ENCODE peak calls at places on chromosomes 1 and 21, in nine cellular contexts. One of them, this sample, is unnamed.

GRCh38 chr1:10380594-10381275 is 18.1 kb upstream of the PGD start:
- DNase-seq in A549: peak; percentile 89
- DNase-seq in HCT116: no peak
- DNase-seq in GM23338: no peak
- DNase-seq in HepG2: peak; percentile 30
- DNase-seq in GM12878: no peak
- DNase-seq in K562: no peak
- DNase-seq in SK-N-SH: no peak
- DNase-seq in Panc1: no peak
- DNase-seq in this sample: no peak

GRCh38 chr1:100353988-100354387 is 1.7 kb downstream of the CDC14A start:
- DNase-seq in A549: peak; percentile 11
- DNase-seq in HCT116: peak; percentile 50
- DNase-seq in GM23338: peak; percentile 59
- DNase-seq in HepG2: peak; percentile 82
- DNase-seq in GM12878: no peak
- DNase-seq in K562: no peak
- DNase-seq in SK-N-SH: peak; percentile 16
- DNase-seq in Panc1: no peak
- DNase-seq in this sample: no peak

GRCh38 chr1:211549092-211549749 is 29.7 kb downstream of the SLC30A1 start:
- DNase-seq in A549: no peak
- DNase-seq in HCT116: no peak
- DNase-seq in GM23338: no peak
- DNase-seq in HepG2: no peak
- DNase-seq in GM12878: no peak
- DNase-seq in K562: no peak
- DNase-seq in SK-N-SH: no peak
- DNase-seq in Panc1: no peak
- DNase-seq in this sample: no peak

GRCh38 chr1:8910331-8910730 is 31.8 kb upstream of the ENO1 start:
- DNase-seq in A549: peak; percentile 61
- DNase-seq in HCT116: no peak
- DNase-seq in GM23338: no peak
- DNase-seq in HepG2: no peak
- DNase-seq in GM12878: no peak
- DNase-seq in K562: no peak
- DNase-seq in SK-N-SH: no peak
- DNase-seq in Panc1: no peak
- DNase-seq in this sample: no peak

GRCh38 chr1:6473974-6474814 is 8.2 kb upstream of the TNFRSF25 start:
- DNase-seq in A549: no peak
- DNase-seq in HCT116: no peak
- DNase-seq in GM23338: no peak
- DNase-seq in HepG2: no peak
- DNase-seq in GM12878: no peak
- DNase-seq in K562: no peak
- DNase-seq in SK-N-SH: no peak
- DNase-seq in Panc1: no peak
- DNase-seq in this sample: no peak

GRCh38 chr1:113396585-113396984 is 6.3 kb downstream of the MAGI3 start:
- DNase-seq in A549: peak; percentile 70
- DNase-seq in HCT116: peak; percentile 64
- DNase-seq in GM23338: no peak
- DNase-seq in HepG2: no peak
- DNase-seq in GM12878: no peak
- DNase-seq in K562: no peak
- DNase-seq in SK-N-SH: no peak
- DNase-seq in Panc1: no peak
- DNase-seq in this sample: no peak

GRCh38 chr1:23129846-23130245 is 38.8 kb downstream of the LUZP1 start:
- DNase-seq in A549: no peak
- DNase-seq in HCT116: no peak
- DNase-seq in GM23338: no peak
- DNase-seq in HepG2: no peak
- DNase-seq in GM12878: no peak
- DNase-seq in K562: no peak
- DNase-seq in SK-N-SH: no peak
- DNase-seq in Panc1: no peak
- DNase-seq in this sample: no peak

GRCh38 chr1:50529510-50529909 is 106.3 kb upstream of the DMRTA2 start:
- DNase-seq in A549: no peak
- DNase-seq in HCT116: no peak
- DNase-seq in GM23338: peak; percentile 6
- DNase-seq in HepG2: no peak
- DNase-seq in GM12878: no peak
- DNase-seq in K562: no peak
- DNase-seq in SK-N-SH: no peak
- DNase-seq in Panc1: no peak
- DNase-seq in this sample: no peak

GRCh38 chr21:35050348-35051286 is 1.5 kb upstream of the RUNX1 start:
- DNase-seq in A549: no peak
- DNase-seq in HCT116: no peak
- DNase-seq in GM23338: no peak
- DNase-seq in HepG2: no peak
- DNase-seq in GM12878: no peak
- DNase-seq in K562: no peak
- DNase-seq in SK-N-SH: no peak
- DNase-seq in Panc1: no peak
- DNase-seq in this sample: peak; percentile 29

GRCh38 chr1:226938903-226939438 is 1.1 kb upstream of the COQ8A start:
- DNase-seq in A549: peak; percentile 36
- DNase-seq in HCT116: no peak
- DNase-seq in GM23338: no peak
- DNase-seq in HepG2: peak; percentile 46
- DNase-seq in GM12878: no peak
- DNase-seq in K562: peak; percentile 78
- DNase-seq in SK-N-SH: no peak
- DNase-seq in Panc1: no peak
- DNase-seq in this sample: peak; percentile 42

GRCh38 chr1:225990705-225991464 is 8.3 kb downstream of the SDE2 start:
- DNase-seq in A549: no peak
- DNase-seq in HCT116: no peak
- DNase-seq in GM23338: no peak
- DNase-seq in HepG2: no peak
- DNase-seq in GM12878: no peak
- DNase-seq in K562: no peak
- DNase-seq in SK-N-SH: no peak
- DNase-seq in Panc1: no peak
- DNase-seq in this sample: no peak

GRCh38 chr1:195733826-195734225 is 874.4 kb downstream of the KCNT2 start:
- DNase-seq in A549: peak; percentile 36
- DNase-seq in HCT116: peak; percentile 21
- DNase-seq in GM23338: peak; percentile 73
- DNase-seq in HepG2: peak; percentile 8
- DNase-seq in GM12878: no peak
- DNase-seq in K562: peak; percentile 38
- DNase-seq in SK-N-SH: no peak
- DNase-seq in Panc1: no peak
- DNase-seq in this sample: no peak

GRCh38 chr1:112517646-112518045 is 8.9 kb downstream of the WNT2B start:
- DNase-seq in A549: no peak
- DNase-seq in HCT116: no peak
- DNase-seq in GM23338: no peak
- DNase-seq in HepG2: no peak
- DNase-seq in GM12878: no peak
- DNase-seq in K562: no peak
- DNase-seq in SK-N-SH: no peak
- DNase-seq in Panc1: no peak
- DNase-seq in this sample: no peak

GRCh38 chr1:161069201-161069685 is 448 bp downstream of the ARHGAP30 start:
- DNase-seq in A549: no peak
- DNase-seq in HCT116: no peak
- DNase-seq in GM23338: no peak
- DNase-seq in HepG2: no peak
- DNase-seq in GM12878: no peak
- DNase-seq in K562: no peak
- DNase-seq in SK-N-SH: no peak
- DNase-seq in Panc1: no peak
- DNase-seq in this sample: no peak
- H3K4me3 ChIP-seq in A549: no peak overlapping the region
- H3K4me3 ChIP-seq in HCT116: no peak overlapping the region
- H3K4me3 ChIP-seq in GM23338: no peak overlapping the region
- H3K4me3 ChIP-seq in HepG2: no peak overlapping the region
- H3K4me3 ChIP-seq in GM12878: peak overlapping the region; percentile 94
- H3K4me3 ChIP-seq in K562: no peak overlapping the region
- H3K4me3 ChIP-seq in SK-N-SH: no peak overlapping the region
- H3K4me3 ChIP-seq in Panc1: no peak overlapping the region
- H3K4me3 ChIP-seq in this sample: peak overlapping the region; percentile 58

GRCh38 chr1:162709870-162710269 is 77.6 kb downstream of the DDR2 start:
- DNase-seq in A549: no peak
- DNase-seq in HCT116: no peak
- DNase-seq in GM23338: no peak
- DNase-seq in HepG2: no peak
- DNase-seq in GM12878: no peak
- DNase-seq in K562: no peak
- DNase-seq in SK-N-SH: no peak
- DNase-seq in Panc1: no peak
- DNase-seq in this sample: no peak
- TF ChIP-seq REST in A549: no peak
- TF ChIP-seq REST in HCT116: no peak
- TF ChIP-seq REST in GM23338: no peak
- TF ChIP-seq REST in HepG2: no peak
- TF ChIP-seq REST in GM12878: no peak
- TF ChIP-seq REST in K562: no peak
- TF ChIP-seq REST in SK-N-SH: no peak
- TF ChIP-seq REST in Panc1: no peak
- TF ChIP-seq REST in this sample: no peak

GRCh38 chr1:44031051-44031899 is at the start of gene SLC6A9:
- DNase-seq in A549: peak; percentile 47
- DNase-seq in HCT116: no peak
- DNase-seq in GM23338: peak; percentile 82
- DNase-seq in HepG2: peak; percentile 31
- DNase-seq in GM12878: no peak
- DNase-seq in K562: peak; percentile 84
- DNase-seq in SK-N-SH: peak; percentile 54
- DNase-seq in Panc1: no peak
- DNase-seq in this sample: no peak

GRCh38 chr1:44033041-44033575 is 1.8 kb upstream of the SLC6A9 start:
- DNase-seq in A549: no peak
- DNase-seq in HCT116: no peak
- DNase-seq in GM23338: no peak
- DNase-seq in HepG2: no peak
- DNase-seq in GM12878: no peak
- DNase-seq in K562: no peak
- DNase-seq in SK-N-SH: no peak
- DNase-seq in Panc1: no peak
- DNase-seq in this sample: no peak

GRCh38 chr1:44030606-44031050 is 634 bp downstream of the SLC6A9 start:
- DNase-seq in A549: peak; percentile 57
- DNase-seq in HCT116: no peak
- DNase-seq in GM23338: peak; percentile 77
- DNase-seq in HepG2: peak; percentile 34
- DNase-seq in GM12878: no peak
- DNase-seq in K562: peak; percentile 71
- DNase-seq in SK-N-SH: peak; percentile 88
- DNase-seq in Panc1: no peak
- DNase-seq in this sample: peak; percentile 34

GRCh38 chr1:44033756-44034155 is 2.5 kb upstream of the SLC6A9 start:
- DNase-seq in A549: no peak
- DNase-seq in HCT116: no peak
- DNase-seq in GM23338: no peak
- DNase-seq in HepG2: no peak
- DNase-seq in GM12878: no peak
- DNase-seq in K562: no peak
- DNase-seq in SK-N-SH: peak; percentile 9
- DNase-seq in Panc1: no peak
- DNase-seq in this sample: no peak

DNA sequence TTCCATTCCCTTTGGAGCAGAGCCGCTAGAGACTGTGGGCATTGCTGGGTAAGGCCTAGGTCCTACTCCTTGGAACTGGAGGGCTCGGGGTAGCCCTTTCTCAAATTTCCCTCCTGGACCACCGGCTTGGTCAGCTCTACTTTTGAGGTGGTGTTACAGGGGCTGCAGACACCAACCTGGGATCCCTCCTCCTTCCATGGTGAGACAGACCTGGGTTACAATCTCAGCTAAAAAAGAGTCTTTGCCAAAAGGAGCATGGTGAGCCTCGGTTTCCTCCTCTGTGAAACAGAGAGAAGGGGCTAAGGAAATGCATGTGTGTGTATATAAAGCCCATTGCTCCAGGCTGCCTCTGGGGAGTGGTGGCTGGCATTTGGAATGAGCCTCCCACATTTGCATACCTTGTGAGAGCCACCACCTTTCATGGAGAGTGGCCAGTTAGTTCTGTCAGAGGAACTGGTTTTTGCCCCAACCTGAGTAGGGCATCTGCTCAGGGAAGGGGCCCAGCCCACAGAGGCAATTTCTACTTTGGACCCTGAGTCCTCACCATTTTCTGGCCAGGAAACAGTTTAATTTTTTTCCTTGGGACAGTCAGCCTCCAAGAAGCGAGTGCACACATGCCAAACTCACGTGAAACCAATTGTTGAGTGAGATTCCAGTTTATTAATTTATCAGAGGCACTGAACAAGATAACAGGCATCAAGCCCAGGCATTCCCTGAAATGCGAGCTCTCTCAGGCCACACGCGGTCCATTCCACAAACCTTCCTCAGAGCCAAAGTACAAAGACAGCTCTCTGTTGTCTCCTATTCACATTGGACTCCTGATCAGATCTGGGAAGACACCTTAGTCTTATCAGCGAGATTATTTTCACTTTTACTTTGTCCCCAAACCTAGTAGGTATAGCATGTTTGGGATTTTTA is 897 bp upstream of the SLC6A9 start:
- DNase-seq in A549: no peak
- DNase-seq in HCT116: no peak
- DNase-seq in GM23338: peak; percentile 49
- DNase-seq in HepG2: no peak
- DNase-seq in GM12878: no peak
- DNase-seq in K562: no peak
- DNase-seq in SK-N-SH: peak; percentile 9
- DNase-seq in Panc1: no peak
- DNase-seq in this sample: no peak
- H3K4me3 ChIP-seq in A549: peak overlapping the region; percentile 82
- H3K4me3 ChIP-seq in HCT116: peak overlapping the region; percentile 86
- H3K4me3 ChIP-seq in GM23338: peak overlapping the region; percentile 98
- H3K4me3 ChIP-seq in HepG2: peak overlapping the region; percentile 96
- H3K4me3 ChIP-seq in GM12878: no peak overlapping the region
- H3K4me3 ChIP-seq in K562: peak overlapping the region; percentile 82
- H3K4me3 ChIP-seq in SK-N-SH: no peak overlapping the region
- H3K4me3 ChIP-seq in Panc1: peak overlapping the region; percentile 78
- H3K4me3 ChIP-seq in this sample: no peak overlapping the region

GRCh38 chr1:32944180-32944579 is 20.4 kb downstream of the RNF19B start:
- DNase-seq in A549: no peak
- DNase-seq in HCT116: no peak
- DNase-seq in GM23338: no peak
- DNase-seq in HepG2: no peak
- DNase-seq in GM12878: no peak
- DNase-seq in K562: no peak
- DNase-seq in SK-N-SH: no peak
- DNase-seq in Panc1: no peak
- DNase-seq in this sample: no peak

GRCh38 chr1:32937061-32937460 is 27.5 kb downstream of the RNF19B start:
- DNase-seq in A549: no peak
- DNase-seq in HCT116: no peak
- DNase-seq in GM23338: no peak
- DNase-seq in HepG2: no peak
- DNase-seq in GM12878: no peak
- DNase-seq in K562: no peak
- DNase-seq in SK-N-SH: no peak
- DNase-seq in Panc1: no peak
- DNase-seq in this sample: no peak

GRCh38 chr1:32933742-32934322 is 30.8 kb downstream of the RNF19B start:
- DNase-seq in A549: peak; percentile 84
- DNase-seq in HCT116: no peak
- DNase-seq in GM23338: peak; percentile 38
- DNase-seq in HepG2: peak; percentile 99
- DNase-seq in GM12878: no peak
- DNase-seq in K562: peak; percentile 27
- DNase-seq in SK-N-SH: peak; percentile 79
- DNase-seq in Panc1: peak; percentile 20
- DNase-seq in this sample: no peak

GRCh38 chr1:32939655-32940371 is 24.8 kb downstream of the RNF19B start:
- DNase-seq in A549: no peak
- DNase-seq in HCT116: no peak
- DNase-seq in GM23338: no peak
- DNase-seq in HepG2: no peak
- DNase-seq in GM12878: no peak
- DNase-seq in K562: peak; percentile 83
- DNase-seq in SK-N-SH: no peak
- DNase-seq in Panc1: no peak
- DNase-seq in this sample: no peak
- TF ChIP-seq REST in A549: no peak
- TF ChIP-seq REST in HCT116: no peak
- TF ChIP-seq REST in GM23338: no peak
- TF ChIP-seq REST in HepG2: no peak
- TF ChIP-seq REST in GM12878: no peak
- TF ChIP-seq REST in K562: no peak
- TF ChIP-seq REST in SK-N-SH: no peak
- TF ChIP-seq REST in Panc1: no peak
- TF ChIP-seq REST in this sample: no peak